ENCODE peak calls at places on chromosome 21, in eight cellular contexts. One of them, this sample, is unnamed.

GRCh38 chr21:42093991-42094417 is 22.9 kb downstream of the UMODL1 start:
- DNase-seq in suprapubic skin: no peak
- DNase-seq in AG08395: peak
- DNase-seq in stimulated activated CD4-positive, alpha-beta T cell treated with anti-CD3 and anti-CD28 coated beads, Interleukin-4, amount 100 ng/mL, for 1 hour: no peak
- DNase-seq in endodermal cell: no peak
- DNase-seq in tibial artery: peak
- DNase-seq in KG1: no peak
- DNase-seq in AG09319: peak
- DNase-seq in this sample: no peak

GRCh38 chr21:17612023-17612564 is 607 bp downstream of the BTG3 start:
- DNase-seq in AG09319: no peak
- DNase-seq in KG1: no peak
- DNase-seq in AG08395: peak
- DNase-seq in suprapubic skin: peak
- DNase-seq in tibial artery: peak
- DNase-seq in stimulated activated CD4-positive, alpha-beta T cell treated with anti-CD3 and anti-CD28 coated beads, Interleukin-4, amount 100 ng/mL, for 1 hour: peak
- DNase-seq in endodermal cell: peak
- DNase-seq in this sample: no peak

GRCh38 chr21:45876381-45877159 is 105.0 kb upstream of the COL6A1 start:
- DNase-seq in AG09319: no peak
- DNase-seq in KG1: no peak
- DNase-seq in endodermal cell: no peak
- DNase-seq in AG08395: peak
- DNase-seq in suprapubic skin: no peak
- DNase-seq in stimulated activated CD4-positive, alpha-beta T cell treated with anti-CD3 and anti-CD28 coated beads, Interleukin-4, amount 100 ng/mL, for 1 hour: no peak
- DNase-seq in tibial artery: no peak
- DNase-seq in this sample: no peak

GRCh38 chr21:42222386-42222785 is 3.4 kb downstream of the ABCG1 start:
- DNase-seq in tibial artery: no peak
- DNase-seq in suprapubic skin: peak
- DNase-seq in stimulated activated CD4-positive, alpha-beta T cell treated with anti-CD3 and anti-CD28 coated beads, Interleukin-4, amount 100 ng/mL, for 1 hour: no peak
- DNase-seq in KG1: no peak
- DNase-seq in AG08395: no peak
- DNase-seq in endodermal cell: peak
- DNase-seq in AG09319: no peak
- DNase-seq in this sample: no peak

GRCh38 chr21:46028547-46029200 is 47.1 kb downstream of the COL6A1 start:
- DNase-seq in endodermal cell: no peak
- DNase-seq in AG08395: peak
- DNase-seq in tibial artery: no peak
- DNase-seq in stimulated activated CD4-positive, alpha-beta T cell treated with anti-CD3 and anti-CD28 coated beads, Interleukin-4, amount 100 ng/mL, for 1 hour: no peak
- DNase-seq in suprapubic skin: no peak
- DNase-seq in AG09319: no peak
- DNase-seq in KG1: no peak
- DNase-seq in this sample: no peak

GRCh38 chr21:14383596-14384210 is 757 bp upstream of the HSPA13 start:
- DNase-seq in KG1: no peak
- DNase-seq in AG09319: no peak
- DNase-seq in AG08395: peak
- DNase-seq in tibial artery: no peak
- DNase-seq in stimulated activated CD4-positive, alpha-beta T cell treated with anti-CD3 and anti-CD28 coated beads, Interleukin-4, amount 100 ng/mL, for 1 hour: no peak
- DNase-seq in suprapubic skin: no peak
- DNase-seq in endodermal cell: no peak
- DNase-seq in this sample: no peak

GRCh38 chr21:42471716-42472330 is 24.2 kb downstream of the RSPH1 start:
- DNase-seq in endodermal cell: peak
- DNase-seq in AG09319: no peak
- DNase-seq in tibial artery: no peak
- DNase-seq in suprapubic skin: peak
- DNase-seq in AG08395: no peak
- DNase-seq in stimulated activated CD4-positive, alpha-beta T cell treated with anti-CD3 and anti-CD28 coated beads, Interleukin-4, amount 100 ng/mL, for 1 hour: no peak
- DNase-seq in KG1: no peak
- DNase-seq in this sample: no peak

GRCh38 chr21:29194847-29195246 is 64.4 kb downstream of the MAP3K7CL start:
- DNase-seq in AG08395: no peak
- DNase-seq in suprapubic skin: no peak
- DNase-seq in endodermal cell: no peak
- DNase-seq in tibial artery: no peak
- DNase-seq in AG09319: no peak
- DNase-seq in stimulated activated CD4-positive, alpha-beta T cell treated with anti-CD3 and anti-CD28 coated beads, Interleukin-4, amount 100 ng/mL, for 1 hour: no peak
- DNase-seq in KG1: no peak
- DNase-seq in this sample: no peak

GRCh38 chr21:21232320-21232719 is 234.1 kb downstream of the NCAM2 start:
- DNase-seq in AG09319: peak
- DNase-seq in endodermal cell: no peak
- DNase-seq in stimulated activated CD4-positive, alpha-beta T cell treated with anti-CD3 and anti-CD28 coated beads, Interleukin-4, amount 100 ng/mL, for 1 hour: no peak
- DNase-seq in suprapubic skin: no peak
- DNase-seq in AG08395: peak
- DNase-seq in tibial artery: no peak
- DNase-seq in KG1: no peak
- DNase-seq in this sample: peak

GRCh38 chr21:44869860-44870747 is 3.4 kb downstream of the PTTG1IP start:
- DNase-seq in stimulated activated CD4-positive, alpha-beta T cell treated with anti-CD3 and anti-CD28 coated beads, Interleukin-4, amount 100 ng/mL, for 1 hour: no peak
- DNase-seq in KG1: no peak
- DNase-seq in endodermal cell: peak
- DNase-seq in suprapubic skin: no peak
- DNase-seq in AG08395: peak
- DNase-seq in AG09319: peak
- DNase-seq in tibial artery: peak
- DNase-seq in this sample: no peak

GRCh38 chr21:44692798-44693512 is 4.0 kb upstream of the KRTAP10-12 start:
- DNase-seq in AG09319: no peak
- DNase-seq in endodermal cell: no peak
- DNase-seq in tibial artery: no peak
- DNase-seq in AG08395: no peak
- DNase-seq in KG1: no peak
- DNase-seq in suprapubic skin: no peak
- DNase-seq in stimulated activated CD4-positive, alpha-beta T cell treated with anti-CD3 and anti-CD28 coated beads, Interleukin-4, amount 100 ng/mL, for 1 hour: no peak
- DNase-seq in this sample: no peak

GRCh38 chr21:14736672-14737071 is 190.6 kb upstream of the SAMSN1 start:
- DNase-seq in AG09319: no peak
- DNase-seq in AG08395: no peak
- DNase-seq in endodermal cell: no peak
- DNase-seq in suprapubic skin: no peak
- DNase-seq in KG1: no peak
- DNase-seq in stimulated activated CD4-positive, alpha-beta T cell treated with anti-CD3 and anti-CD28 coated beads, Interleukin-4, amount 100 ng/mL, for 1 hour: no peak
- DNase-seq in tibial artery: no peak
- DNase-seq in this sample: no peak

GRCh38 chr21:41247976-41248545 is 68.5 kb upstream of the FAM3B start:
- DNase-seq in suprapubic skin: no peak
- DNase-seq in endodermal cell: peak
- DNase-seq in KG1: no peak
- DNase-seq in AG09319: no peak
- DNase-seq in stimulated activated CD4-positive, alpha-beta T cell treated with anti-CD3 and anti-CD28 coated beads, Interleukin-4, amount 100 ng/mL, for 1 hour: no peak
- DNase-seq in AG08395: no peak
- DNase-seq in tibial artery: no peak
- DNase-seq in this sample: no peak

GRCh38 chr21:42623684-42624083 is 29.7 kb upstream of the PDE9A start:
- DNase-seq in suprapubic skin: peak
- DNase-seq in KG1: no peak
- DNase-seq in AG09319: no peak
- DNase-seq in stimulated activated CD4-positive, alpha-beta T cell treated with anti-CD3 and anti-CD28 coated beads, Interleukin-4, amount 100 ng/mL, for 1 hour: no peak
- DNase-seq in endodermal cell: no peak
- DNase-seq in tibial artery: no peak
- DNase-seq in AG08395: no peak
- DNase-seq in this sample: no peak

GRCh38 chr21:44892536-44893277 is 19.2 kb upstream of the PTTG1IP start:
- DNase-seq in suprapubic skin: no peak
- DNase-seq in AG08395: peak
- DNase-seq in AG09319: no peak
- DNase-seq in tibial artery: peak
- DNase-seq in stimulated activated CD4-positive, alpha-beta T cell treated with anti-CD3 and anti-CD28 coated beads, Interleukin-4, amount 100 ng/mL, for 1 hour: peak
- DNase-seq in endodermal cell: peak
- DNase-seq in KG1: peak
- DNase-seq in this sample: peak

GRCh38 chr21:37642493-37642892 is 273.8 kb downstream of the KCNJ6 start:
- DNase-seq in tibial artery: no peak
- DNase-seq in suprapubic skin: no peak
- DNase-seq in endodermal cell: peak
- DNase-seq in AG09319: no peak
- DNase-seq in KG1: no peak
- DNase-seq in stimulated activated CD4-positive, alpha-beta T cell treated with anti-CD3 and anti-CD28 coated beads, Interleukin-4, amount 100 ng/mL, for 1 hour: peak
- DNase-seq in AG08395: no peak
- DNase-seq in this sample: peak

GRCh38 chr21:46000731-46001641 is 19.4 kb downstream of the COL6A1 start:
- DNase-seq in stimulated activated CD4-positive, alpha-beta T cell treated with anti-CD3 and anti-CD28 coated beads, Interleukin-4, amount 100 ng/mL, for 1 hour: no peak
- DNase-seq in endodermal cell: peak
- DNase-seq in suprapubic skin: peak
- DNase-seq in AG09319: no peak
- DNase-seq in tibial artery: peak
- DNase-seq in KG1: no peak
- DNase-seq in AG08395: no peak
- DNase-seq in this sample: no peak

GRCh38 chr21:33018707-33019455 is 6.9 kb upstream of the OLIG2 start:
- DNase-seq in AG09319: no peak
- DNase-seq in tibial artery: no peak
- DNase-seq in stimulated activated CD4-positive, alpha-beta T cell treated with anti-CD3 and anti-CD28 coated beads, Interleukin-4, amount 100 ng/mL, for 1 hour: no peak
- DNase-seq in KG1: no peak
- DNase-seq in AG08395: no peak
- DNase-seq in suprapubic skin: no peak
- DNase-seq in endodermal cell: no peak
- DNase-seq in this sample: no peak

GRCh38 chr21:24308183-24308582 is 1299.1 kb downstream of the MRPL39 start:
- DNase-seq in AG09319: no peak
- DNase-seq in stimulated activated CD4-positive, alpha-beta T cell treated with anti-CD3 and anti-CD28 coated beads, Interleukin-4, amount 100 ng/mL, for 1 hour: no peak
- DNase-seq in endodermal cell: no peak
- DNase-seq in tibial artery: no peak
- DNase-seq in AG08395: no peak
- DNase-seq in KG1: no peak
- DNase-seq in suprapubic skin: no peak
- DNase-seq in this sample: no peak

GRCh38 chr21:28110074-28110473 is 882.6 kb downstream of the LTN1 start:
- DNase-seq in AG09319: no peak
- DNase-seq in stimulated activated CD4-positive, alpha-beta T cell treated with anti-CD3 and anti-CD28 coated beads, Interleukin-4, amount 100 ng/mL, for 1 hour: no peak
- DNase-seq in tibial artery: no peak
- DNase-seq in suprapubic skin: no peak
- DNase-seq in AG08395: no peak
- DNase-seq in endodermal cell: no peak
- DNase-seq in KG1: no peak
- DNase-seq in this sample: no peak